ENCODE peak calls at places on chromosomes 1 and 21, in six cellular contexts. F, D, B, E, H and C are unnamed samples.

GRCh38 chr1:60279798-60280197 is 206.2 kb upstream of the C1orf87 start:
- DNase-seq in F (no peak), D (peak; percentile 74), B (no peak), E (no peak), H (no peak), C (no peak)

GRCh38 chr21:23853796-23854379 is 1753.4 kb downstream of the MRPL39 start:
- DNase-seq in F (no peak), D (no peak), B (no peak), E (no peak), H (no peak), C (no peak)

GRCh38 chr1:19903621-19904020 is 19.8 kb downstream of the PLA2G2E start:
- DNase-seq in F (no peak), D (no peak), B (no peak), E (no peak), H (no peak), C (no peak)

GRCh38 chr1:209850342-209850979 is 22.7 kb downstream of the UTP25 start:
- DNase-seq in F (no peak), D (peak; percentile 78), B (no peak), E (peak; percentile 21), H (no peak), C (no peak)

GRCh38 chr1:222109836-222110235 is 367.9 kb upstream of the DUSP10 start:
- DNase-seq in F (no peak), D (peak; percentile 15), B (no peak), E (no peak), H (no peak), C (no peak)

GRCh38 chr21:32712043-32712442 is 15.8 kb downstream of the SYNJ1 start:
- DNase-seq in F (no peak), D (no peak), B (no peak), E (no peak), H (no peak), C (no peak)

GRCh38 chr1:94063379-94063778 is 57.6 kb downstream of the ABCA4 start:
- DNase-seq in F (no peak), D (peak; percentile 80), B (no peak), E (peak; percentile 45), H (peak; percentile 81), C (no peak)

GRCh38 chr1:178802873-178803272 is 68.0 kb downstream of the ANGPTL1 start:
- DNase-seq in F (no peak), D (no peak), B (no peak), E (no peak), H (no peak), C (no peak)

GRCh38 chr1:170204121-170204520 is 58.4 kb downstream of the NTMT2 start:
- DNase-seq in F (no peak), D (peak; percentile 82), B (no peak), E (no peak), H (no peak), C (no peak)

GRCh38 chr1:153615406-153615805 is 719 bp downstream of the S100A14 start:
- DNase-seq in F (no peak), D (no peak), B (no peak), E (no peak), H (no peak), C (no peak)

GRCh38 chr1:88742546-88742945 is 58.5 kb downstream of the PKN2 start:
- DNase-seq in F (no peak), D (no peak), B (no peak), E (no peak), H (no peak), C (no peak)

GRCh38 chr1:188237573-188238353 is 1409.0 kb downstream of the PLA2G4A start:
- DNase-seq in F (no peak), D (no peak), B (no peak), E (no peak), H (no peak), C (no peak)

GRCh38 chr1:167510880-167511279 is 7.4 kb downstream of the CD247 start:
- DNase-seq in F (no peak), D (no peak), B (no peak), E (no peak), H (no peak), C (no peak)

GRCh38 chr1:30919025-30919881 is 10.7 kb upstream of the SDC3 start:
- DNase-seq in F (peak; percentile 2), D (peak; percentile 62), B (no peak), E (no peak), H (no peak), C (no peak)

GRCh38 chr1:161088587-161089110 is 709 bp downstream of the NECTIN4 start:
- DNase-seq in F (no peak), D (peak; percentile 36), B (no peak), E (no peak), H (no peak), C (no peak)

GRCh38 chr1:48021792-48022191 is 24.6 kb upstream of the TRABD2B start:
- DNase-seq in F (no peak), D (no peak), B (no peak), E (no peak), H (no peak), C (no peak)

GRCh38 chr1:86741947-86742572 is 37.7 kb downstream of the SH3GLB1 start:
- DNase-seq in F (no peak), D (peak; percentile 25), B (peak; percentile 23), E (peak; percentile 21), H (no peak), C (no peak)

GRCh38 chr1:31872658-31873636 is 57.1 kb upstream of the SPOCD1 start:
- DNase-seq in F (no peak), D (no peak), B (no peak), E (no peak), H (no peak), C (no peak)

GRCh38 chr1:203031467-203031866 is 5.2 kb downstream of the PPFIA4 start:
- DNase-seq in F (no peak), D (no peak), B (no peak), E (no peak), H (no peak), C (no peak)

GRCh38 chr1:212630159-212630900 is 21.8 kb downstream of the ATF3 start:
- DNase-seq in F (peak; percentile 59), D (peak; percentile 42), B (peak; percentile 37), E (peak; percentile 28), H (peak; percentile 82), C (peak; percentile 30)

GRCh38 chr21:41777934-41778815 is 11.3 kb upstream of the RIPK4 start:
- DNase-seq in F (peak; percentile 93), D (peak; percentile 91), B (no peak), E (peak; percentile 60), H (peak; percentile 97), C (no peak)

GRCh38 chr1:59138402-59138801 is 158.5 kb upstream of the FGGY start:
- DNase-seq in F (no peak), D (no peak), B (no peak), E (no peak), H (no peak), C (no peak)